ENCODE peak calls at places on chromosomes 13 and 19, in nine cellular contexts. B is fibroblast of mammary gland; T is suprapubic skin; X is cardiac muscle cell; E is IMR-90; N is mucosa of descending colon; G is CD8-positive, alpha-beta T cell; D is neural progenitor cell; Q is spleen. R is an unnamed sample.

GRCh38 chr13:98525852-98526512 is 50.9 kb downstream of the STK24 start:
- DNase-seq in N (no peak), D (no peak), E (no peak), T (no peak), Q (no peak), X (no peak), G (no peak), B (no peak), R (no peak)

GRCh38 chr13:60482012-60482411 is 85.0 kb downstream of the TDRD3 start:
- DNase-seq in G (no peak), N (no peak), X (no peak), E (peak), B (peak), T (no peak), D (no peak), Q (no peak), R (no peak)

GRCh38 chr19:9150650-9151049 is 10.5 kb downstream of the ZNF317 start:
- DNase-seq in D (no peak), T (no peak), N (no peak), X (no peak), E (no peak), G (no peak), B (no peak), Q (no peak), R (no peak)

GRCh38 chr19:42065511-42065910 is 4.5 kb downstream of the GRIK5 start:
- DNase-seq in T (no peak), B (no peak), E (no peak), D (no peak), Q (no peak), G (no peak), X (no peak), N (no peak), R (no peak)

GRCh38 chr13:28488376-28489005 is 6.4 kb downstream of the FLT1 start:
- DNase-seq in Q (no peak), N (no peak), E (no peak), B (peak), T (no peak), X (no peak), D (no peak), G (no peak), R (no peak)

GRCh38 chr13:36339600-36340155 is 6.5 kb downstream of the SPART start:
- DNase-seq in T (no peak), E (no peak), B (no peak), N (no peak), Q (no peak), X (no peak), G (no peak), D (no peak), R (no peak)

GRCh38 chr13:33016414-33017409 is at the start of gene KL:
- DNase-seq in Q (peak), N (peak), E (no peak), T (peak), G (no peak), D (peak), B (no peak), X (peak), R (peak)

GRCh38 chr13:99498304-99499161 is 2.7 kb upstream of the TM9SF2 start:
- DNase-seq in D (peak), N (peak), B (peak), G (peak), Q (peak), X (peak), E (peak), T (peak), R (peak)

GRCh38 chr19:42563352-42564210 is 31.1 kb downstream of the CEACAM8 start:
- DNase-seq in B (peak), T (no peak), G (no peak), D (peak), E (peak), Q (no peak), N (no peak), X (peak), R (no peak)

DNA sequence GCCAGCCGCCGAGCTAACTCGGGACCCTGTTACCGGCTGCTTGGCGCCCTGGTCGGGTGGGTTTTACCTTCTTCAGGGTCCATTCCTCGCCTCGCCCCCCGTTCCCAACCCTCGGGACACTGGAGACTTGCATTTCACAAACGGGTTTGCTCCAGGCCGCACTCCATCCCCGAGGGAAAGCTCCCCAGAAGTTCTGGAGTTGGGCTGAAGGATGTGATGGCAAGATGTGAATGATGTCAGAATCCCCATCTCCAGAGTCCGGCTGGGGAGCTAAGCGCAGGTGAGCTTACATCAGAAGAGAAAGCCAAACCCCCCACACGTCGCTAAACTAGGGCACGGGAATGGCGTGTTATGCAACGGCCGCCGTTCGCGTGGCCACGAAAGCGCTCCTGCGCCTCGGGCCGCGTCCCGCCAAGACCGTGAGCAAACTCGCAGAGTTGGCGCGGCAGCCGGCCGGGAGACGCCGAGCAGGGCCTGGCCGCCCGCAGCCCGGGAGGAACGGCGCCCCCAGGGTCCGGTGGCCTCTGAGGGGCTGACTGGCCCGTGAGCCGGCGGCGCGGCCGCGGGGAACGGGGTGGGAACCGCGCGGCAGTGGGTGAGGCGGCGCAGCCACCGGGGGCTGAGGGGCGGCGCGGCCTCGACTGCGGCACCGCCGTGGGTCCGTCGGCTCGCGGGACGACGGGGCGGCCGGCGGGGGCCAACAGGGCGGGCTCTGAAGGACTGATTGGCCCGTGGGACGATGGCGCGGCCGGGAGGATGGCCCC is 1.1 kb downstream of the LATS2 start:
- DNase-seq in E (peak), B (peak), D (peak), N (peak), G (no peak), T (peak), X (peak), Q (peak), R (peak)
- H3K4me3 ChIP-seq in E (peak), B (peak), D (peak), N (peak), G (no peak), T (peak), X (peak), Q (peak), R (peak)

DNA sequence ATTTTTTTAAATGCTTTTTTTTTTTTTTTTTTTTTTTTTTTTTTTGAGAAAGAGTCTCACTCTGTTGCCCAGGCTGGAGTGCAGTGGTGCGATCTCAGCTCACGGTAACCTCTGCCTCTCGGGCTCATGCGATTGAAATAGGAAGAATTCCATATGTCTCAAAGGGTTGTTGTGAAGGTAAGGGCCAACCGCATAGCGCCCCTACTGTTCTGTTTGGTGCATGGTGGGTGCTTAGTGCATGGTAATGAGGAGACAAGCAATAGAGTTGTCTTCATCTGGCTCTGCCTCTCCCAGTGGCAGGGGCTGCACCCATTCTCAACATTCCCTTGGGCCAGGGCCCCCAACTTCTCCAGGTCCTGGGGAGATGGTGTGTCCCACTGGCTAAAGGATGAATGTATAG is 68.7 kb downstream of the RASL11A start:
- DNase-seq in T (no peak), Q (no peak), D (peak), E (peak), B (peak), X (peak), G (peak), N (peak), R (no peak)
- TF ChIP-seq CTCF in T (no peak), Q (peak), D (peak), E (peak), B (peak), X (peak), G (peak), N (peak), R (peak)

GRCh38 chr13:88823114-88823513 is 1151.9 kb downstream of the SLITRK5 start:
- DNase-seq in N (no peak), D (no peak), X (no peak), Q (no peak), G (no peak), T (no peak), B (no peak), E (no peak), R (no peak)
- H3K4me3 ChIP-seq in N (no peak), D (no peak), X (no peak), Q (no peak), G (no peak), T (no peak), B (no peak), E (no peak), R (no peak)

GRCh38 chr13:96003304-96003703 is 49.9 kb downstream of the UGGT2 start:
- DNase-seq in N (no peak), E (no peak), Q (no peak), T (no peak), B (peak), G (no peak), X (no peak), D (no peak), R (no peak)
- TF ChIP-seq CTCF in N (no peak), E (no peak), Q (no peak), T (no peak), B (peak), G (no peak), X (peak), D (no peak), R (no peak)

DNA sequence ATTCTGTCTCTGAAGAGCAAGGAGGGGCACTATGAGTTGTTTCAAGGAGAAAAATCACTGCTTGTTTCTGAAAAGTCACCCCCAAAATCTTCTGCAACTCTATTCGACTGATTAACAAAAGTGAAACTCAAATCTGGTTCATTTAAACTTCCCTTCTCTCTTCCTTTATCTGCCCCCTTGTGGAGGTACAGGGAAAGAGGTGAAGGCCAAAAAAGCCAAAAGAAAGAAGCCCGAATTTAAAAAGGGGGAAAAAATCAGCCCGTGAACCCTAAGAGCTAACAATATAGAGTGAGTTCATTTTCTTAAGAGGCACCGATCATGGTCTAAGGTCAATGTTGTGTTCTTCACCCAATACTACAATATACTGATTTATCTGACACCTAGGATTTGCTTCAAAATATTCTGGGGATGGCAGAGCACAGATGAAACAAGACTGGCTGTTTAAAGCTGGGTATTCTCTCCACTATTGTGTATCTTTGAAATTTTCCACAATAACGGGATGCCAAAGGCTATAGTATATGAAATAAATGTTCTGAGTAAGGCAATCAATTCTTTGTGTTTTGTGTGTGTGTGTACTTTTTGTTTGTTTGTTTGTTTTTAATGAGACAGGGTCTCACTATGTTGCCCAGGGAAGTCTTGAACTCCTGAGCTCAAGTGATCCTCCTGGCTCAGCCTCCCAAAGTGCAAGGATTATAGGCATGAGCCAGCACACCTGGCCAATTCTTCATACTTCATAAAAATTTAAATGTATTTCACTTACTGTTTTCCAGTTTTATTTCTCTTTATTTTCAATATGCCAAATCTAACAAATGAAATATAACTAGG is 55.0 kb upstream of the EEF1AKMT1 start:
- DNase-seq in B (peak), Q (no peak), G (peak), X (peak), E (peak), T (no peak), D (peak), N (no peak), R (no peak)
- H3K4me3 ChIP-seq in B (peak), Q (no peak), G (no peak), X (no peak), E (peak), T (no peak), D (no peak), N (no peak), R (peak)

R was measured in psoas muscle.